ENCODE peak calls at places on chromosomes 11 and 22, in four cellular contexts. One of them, this sample, is unnamed. For H3K36me3, the result is how much of the 10 kb centered on the place peaks cover.

GRCh38 chr22:37276771-37277170 is 5.5 kb upstream of the CYTH4 start:
- DNase-seq in GM06990: no peak
- DNase-seq in gastrocnemius medialis: no peak
- DNase-seq in transverse colon: no peak
- DNase-seq in this sample: no peak

GRCh38 chr11:72807021-72807693 is 7.1 kb upstream of the ATG16L2 start:
- DNase-seq in GM06990: no peak
- DNase-seq in gastrocnemius medialis: no peak
- DNase-seq in transverse colon: no peak
- DNase-seq in this sample: no peak

GRCh38 chr11:30282289-30282631 is 40.6 kb upstream of the ARL14EP start:
- DNase-seq in GM06990: peak
- DNase-seq in gastrocnemius medialis: no peak
- DNase-seq in transverse colon: peak
- DNase-seq in this sample: peak

GRCh38 chr11:116602637-116602942 is 170.2 kb downstream of the BUD13 start:
- DNase-seq in GM06990: no peak
- DNase-seq in gastrocnemius medialis: no peak
- DNase-seq in transverse colon: no peak
- DNase-seq in this sample: no peak

GRCh38 chr22:23909258-23909898 is 15.2 kb downstream of the MIF start:
- DNase-seq in GM06990: no peak
- DNase-seq in gastrocnemius medialis: no peak
- DNase-seq in transverse colon: no peak
- DNase-seq in this sample: no peak

GRCh38 chr11:117855452-117855851 is 21.0 kb downstream of the FXYD6 start:
- DNase-seq in GM06990: no peak
- DNase-seq in gastrocnemius medialis: no peak
- DNase-seq in transverse colon: no peak
- DNase-seq in this sample: no peak

GRCh38 chr11:3221408-3222002 is 2.9 kb upstream of the MRGPRG start:
- DNase-seq in GM06990: no peak
- DNase-seq in gastrocnemius medialis: no peak
- DNase-seq in transverse colon: no peak
- DNase-seq in this sample: no peak

GRCh38 chr11:100817620-100818019 is 130.5 kb downstream of the ARHGAP42 start:
- DNase-seq in GM06990: no peak
- DNase-seq in gastrocnemius medialis: no peak
- DNase-seq in transverse colon: no peak
- DNase-seq in this sample: no peak

GRCh38 chr11:10764412-10764811 is 13.4 kb downstream of the CTR9 start:
- DNase-seq in GM06990: no peak
- DNase-seq in gastrocnemius medialis: no peak
- DNase-seq in transverse colon: no peak
- DNase-seq in this sample: no peak

GRCh38 chr22:41995211-41995610 is 3.4 kb upstream of the WBP2NL start:
- DNase-seq in GM06990: no peak
- DNase-seq in gastrocnemius medialis: no peak
- DNase-seq in transverse colon: no peak
- DNase-seq in this sample: no peak

GRCh38 chr11:10407055-10407454 is 48.0 kb upstream of the AMPD3 start:
- DNase-seq in GM06990: no peak
- DNase-seq in gastrocnemius medialis: peak
- DNase-seq in transverse colon: no peak
- DNase-seq in this sample: no peak

GRCh38 chr11:20754957-20755356 is 85.6 kb downstream of the NELL1 start:
- DNase-seq in GM06990: no peak
- DNase-seq in gastrocnemius medialis: no peak
- DNase-seq in transverse colon: no peak
- DNase-seq in this sample: no peak

GRCh38 chr11:2529173-2529572 is 84.4 kb downstream of the KCNQ1 start:
- DNase-seq in GM06990: no peak
- DNase-seq in gastrocnemius medialis: no peak
- DNase-seq in transverse colon: peak
- DNase-seq in this sample: no peak

GRCh38 chr11:28048812-28049211 is 59.1 kb downstream of the KIF18A start:
- DNase-seq in GM06990: no peak
- DNase-seq in gastrocnemius medialis: no peak
- DNase-seq in transverse colon: no peak
- DNase-seq in this sample: no peak

GRCh38 chr11:73157141-73158010 is 15.3 kb upstream of the FCHSD2 start:
- DNase-seq in GM06990: peak
- DNase-seq in gastrocnemius medialis: no peak
- DNase-seq in transverse colon: peak
- DNase-seq in this sample: no peak

GRCh38 chr11:119192111-119192510 is 6.8 kb downstream of the NHERF4 start:
- DNase-seq in GM06990: no peak
- DNase-seq in gastrocnemius medialis: no peak
- DNase-seq in transverse colon: no peak
- DNase-seq in this sample: no peak

GRCh38 chr11:19719960-19720359 is 7.3 kb downstream of the NAV2 start:
- DNase-seq in GM06990: no peak
- DNase-seq in gastrocnemius medialis: no peak
- DNase-seq in transverse colon: no peak
- DNase-seq in this sample: no peak

GRCh38 chr11:35787626-35788025 is 125.1 kb downstream of the TRIM44 start:
- DNase-seq in GM06990: no peak
- DNase-seq in gastrocnemius medialis: no peak
- DNase-seq in transverse colon: no peak
- DNase-seq in this sample: no peak

GRCh38 chr22:23530766-23531282 is 49.3 kb downstream of the IGLL1 start:
- DNase-seq in GM06990: no peak
- DNase-seq in gastrocnemius medialis: no peak
- DNase-seq in transverse colon: no peak
- DNase-seq in this sample: no peak

GRCh38 chr22:48717883-48718817 is 1109.5 kb downstream of the BRD1 start:
- DNase-seq in GM06990: no peak
- DNase-seq in gastrocnemius medialis: no peak
- DNase-seq in transverse colon: no peak
- DNase-seq in this sample: no peak

GRCh38 chr11:14361951-14362350 is 3.0 kb upstream of the RRAS2 start:
- DNase-seq in GM06990: no peak
- DNase-seq in gastrocnemius medialis: no peak
- DNase-seq in transverse colon: no peak
- DNase-seq in this sample: no peak

GRCh38 chr22:37818397-37819099 is 4.6 kb upstream of the GALR3 start:
- DNase-seq in GM06990: peak
- DNase-seq in gastrocnemius medialis: no peak
- DNase-seq in transverse colon: peak
- DNase-seq in this sample: peak

GRCh38 chr22:42078469-42079318 is 806 bp upstream of the SMDT1 start:
- DNase-seq in GM06990: no peak
- DNase-seq in gastrocnemius medialis: peak
- DNase-seq in transverse colon: no peak
- DNase-seq in this sample: no peak

GRCh38 chr11:31110825-31111224 is 258.7 kb downstream of the DCDC1 start:
- DNase-seq in GM06990: no peak
- DNase-seq in gastrocnemius medialis: no peak
- DNase-seq in transverse colon: no peak
- DNase-seq in this sample: no peak

GRCh38 chr11:112884012-112884767 is 77.0 kb upstream of the NCAM1 start:
- DNase-seq in GM06990: no peak
- DNase-seq in gastrocnemius medialis: no peak
- DNase-seq in transverse colon: no peak
- DNase-seq in this sample: no peak

GRCh38 chr11:72836111-72836510 is 21.9 kb downstream of the ATG16L2 start:
- DNase-seq in GM06990: no peak
- DNase-seq in gastrocnemius medialis: no peak
- DNase-seq in transverse colon: no peak
- DNase-seq in this sample: no peak

GRCh38 chr11:66221726-66222236 is 46.7 kb upstream of the RAB1B start:
- DNase-seq in GM06990: no peak
- DNase-seq in gastrocnemius medialis: no peak
- DNase-seq in transverse colon: no peak
- DNase-seq in this sample: no peak

GRCh38 chr22:47697861-47698260 is 935.4 kb downstream of the TBC1D22A start:
- DNase-seq in GM06990: no peak
- DNase-seq in gastrocnemius medialis: no peak
- DNase-seq in transverse colon: no peak
- DNase-seq in this sample: no peak

GRCh38 chr11:113850188-113850587 is 25.2 kb downstream of the USP28 start:
- DNase-seq in GM06990: no peak
- DNase-seq in gastrocnemius medialis: no peak
- DNase-seq in transverse colon: no peak
- DNase-seq in this sample: no peak

GRCh38 chr11:67032830-67033555 is 10.1 kb downstream of the SYT12 start:
- DNase-seq in GM06990: no peak
- DNase-seq in gastrocnemius medialis: no peak
- DNase-seq in transverse colon: no peak
- DNase-seq in this sample: no peak

GRCh38 chr11:44625759-44626523 is 60.5 kb downstream of the CD82 start:
- DNase-seq in GM06990: no peak
- DNase-seq in gastrocnemius medialis: no peak
- DNase-seq in transverse colon: peak
- DNase-seq in this sample: peak

GRCh38 chr11:119365071-119365591 is 16.4 kb downstream of the USP2 start:
- DNase-seq in GM06990: no peak
- DNase-seq in gastrocnemius medialis: peak
- DNase-seq in transverse colon: no peak
- DNase-seq in this sample: no peak

DNA sequence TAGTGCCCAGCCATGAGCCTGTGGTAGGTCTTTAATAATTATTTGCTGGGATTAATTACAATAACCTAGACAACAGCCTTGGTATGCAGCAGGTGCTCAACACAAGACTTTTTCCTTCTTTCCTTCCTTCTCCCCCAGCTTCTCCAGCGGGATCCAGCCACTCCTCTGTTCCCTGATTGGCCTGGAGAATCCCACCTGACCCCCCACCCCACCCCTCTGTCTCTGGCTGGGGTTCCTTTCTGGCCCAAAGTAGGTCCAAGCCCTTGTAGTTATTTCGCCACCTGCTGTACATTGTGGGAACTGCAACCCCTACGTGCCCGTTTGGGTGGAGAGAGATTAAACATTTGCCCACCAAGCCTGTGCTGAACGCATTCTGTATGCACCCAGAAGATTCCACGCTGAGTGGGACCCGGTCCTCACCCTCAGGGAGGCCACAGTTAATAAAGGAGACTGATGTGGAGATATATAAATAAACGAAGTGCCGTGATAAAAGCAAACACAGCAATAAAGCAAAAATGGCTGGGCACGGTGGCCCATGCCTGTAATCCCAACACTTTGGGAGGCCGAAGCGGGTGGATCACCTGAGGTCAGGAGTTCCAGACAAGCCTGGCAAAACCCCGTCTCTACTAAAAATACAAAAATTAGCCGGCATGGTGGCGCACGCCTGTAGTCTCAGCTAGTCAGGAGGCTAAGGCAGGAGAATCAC is 32.1 kb upstream of the DGKZ start:
- DNase-seq in GM06990: peak
- DNase-seq in gastrocnemius medialis: no peak
- DNase-seq in transverse colon: peak
- DNase-seq in this sample: peak
- TF ChIP-seq CTCF in GM06990: peak
- TF ChIP-seq CTCF in gastrocnemius medialis: peak
- TF ChIP-seq CTCF in transverse colon: peak
- TF ChIP-seq CTCF in this sample: peak

GRCh38 chr11:63826471-63827190 is 12.3 kb upstream of the MARK2 start:
- DNase-seq in GM06990: no peak
- DNase-seq in gastrocnemius medialis: no peak
- DNase-seq in transverse colon: no peak
- DNase-seq in this sample: no peak

GRCh38 chr11:63821411-63821810 is 8.2 kb downstream of the SPINDOC start:
- DNase-seq in GM06990: no peak
- DNase-seq in gastrocnemius medialis: no peak
- DNase-seq in transverse colon: no peak
- DNase-seq in this sample: no peak

GRCh38 chr11:63817758-63818498 is 4.7 kb downstream of the SPINDOC start:
- DNase-seq in GM06990: no peak
- DNase-seq in gastrocnemius medialis: no peak
- DNase-seq in transverse colon: no peak
- DNase-seq in this sample: no peak

GRCh38 chr11:63818609-63819008 is 5.4 kb downstream of the SPINDOC start:
- DNase-seq in GM06990: no peak
- DNase-seq in gastrocnemius medialis: no peak
- DNase-seq in transverse colon: no peak
- DNase-seq in this sample: no peak

GRCh38 chr11:63822438-63822837 is 9.2 kb downstream of the SPINDOC start:
- DNase-seq in GM06990: no peak
- DNase-seq in gastrocnemius medialis: no peak
- DNase-seq in transverse colon: no peak
- DNase-seq in this sample: no peak
- H3K36me3 ChIP-seq in GM06990: under half
- H3K36me3 ChIP-seq in gastrocnemius medialis: half or more
- H3K36me3 ChIP-seq in transverse colon: under half
- H3K36me3 ChIP-seq in this sample: under half

DNA sequence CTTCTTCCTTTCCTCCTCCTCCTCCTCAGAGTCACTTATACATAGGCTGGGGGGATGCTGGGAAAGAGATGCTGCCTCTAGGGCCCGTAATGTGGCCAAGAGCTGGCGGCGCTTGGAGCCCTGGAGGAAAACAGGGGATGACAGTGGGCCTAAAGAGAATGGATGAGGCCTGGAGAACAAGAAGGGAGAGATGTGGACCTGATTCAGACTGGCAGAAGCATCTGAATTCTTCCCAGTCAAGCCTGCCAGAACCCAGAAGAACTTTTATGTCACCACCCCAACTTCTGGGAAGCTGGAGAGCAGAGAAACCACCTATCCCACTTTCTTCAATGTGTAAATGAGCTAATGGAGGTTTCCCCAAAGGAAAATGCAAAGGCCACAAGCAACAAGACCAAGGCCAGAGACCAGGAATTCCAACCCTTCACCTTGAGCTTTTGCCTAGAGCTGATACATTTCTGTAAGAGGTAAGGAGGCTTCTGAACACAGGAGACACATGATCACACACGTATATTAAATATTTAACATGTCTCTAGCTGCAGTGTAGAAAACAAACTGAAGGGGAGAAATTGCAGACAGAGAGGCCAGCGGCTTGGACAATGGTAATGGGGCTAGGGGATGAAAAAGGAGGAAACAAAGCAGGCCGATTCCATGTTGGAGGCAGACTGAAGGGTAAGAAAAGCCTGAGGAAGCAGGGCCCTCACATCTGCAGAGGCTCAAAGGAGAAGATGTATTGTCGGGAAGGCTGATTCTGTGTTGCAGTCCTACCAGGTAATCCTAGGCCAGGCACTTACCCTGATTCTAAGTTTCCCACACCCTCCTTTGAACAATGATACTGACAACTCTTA is 1.1 kb downstream of the RRP8 start:
- DNase-seq in GM06990: no peak
- DNase-seq in gastrocnemius medialis: no peak
- DNase-seq in transverse colon: no peak
- DNase-seq in this sample: no peak
- TF ChIP-seq CTCF in GM06990: no peak
- TF ChIP-seq CTCF in gastrocnemius medialis: no peak
- TF ChIP-seq CTCF in transverse colon: no peak
- TF ChIP-seq CTCF in this sample: no peak

GRCh38 chr11:83546371-83546770 is 260.2 kb upstream of the CCDC90B start:
- DNase-seq in GM06990: no peak
- DNase-seq in gastrocnemius medialis: no peak
- DNase-seq in transverse colon: no peak
- DNase-seq in this sample: no peak
- H3K36me3 ChIP-seq in GM06990: under half
- H3K36me3 ChIP-seq in gastrocnemius medialis: under half
- H3K36me3 ChIP-seq in transverse colon: under half
- H3K36me3 ChIP-seq in this sample: under half

This sample was measured in CD8-positive, alpha-beta T cell.